ENCODE peak calls at places on chromosomes 4 and X, in six cellular contexts. One of them, this sample, is unnamed.

GRCh38 chr4:140296335-140296753 is 77.1 kb upstream of the SCOC start:
- DNase-seq in OCI-LY7: no peak
- DNase-seq in HCT116: peak; percentile 27
- DNase-seq in PC-3: peak; percentile 56
- DNase-seq in GM23248: peak; percentile 93
- DNase-seq in SK-N-SH: peak; percentile 31
- DNase-seq in this sample: no peak

GRCh38 chr4:138697771-138698170 is 317.8 kb upstream of the NOCT start:
- DNase-seq in OCI-LY7: no peak
- DNase-seq in HCT116: no peak
- DNase-seq in PC-3: no peak
- DNase-seq in GM23248: peak; percentile 36
- DNase-seq in SK-N-SH: no peak
- DNase-seq in this sample: no peak

GRCh38 chrX:147675819-147676218 is 235.9 kb upstream of the FMR1 start:
- DNase-seq in OCI-LY7: no peak
- DNase-seq in HCT116: no peak
- DNase-seq in PC-3: no peak
- DNase-seq in GM23248: no peak
- DNase-seq in SK-N-SH: no peak
- DNase-seq in this sample: peak; percentile 76

GRCh38 chr4:53920116-53920515 is 144.3 kb downstream of the CHIC2 start:
- DNase-seq in OCI-LY7: no peak
- DNase-seq in HCT116: no peak
- DNase-seq in PC-3: peak; percentile 47
- DNase-seq in GM23248: peak; percentile 48
- DNase-seq in SK-N-SH: no peak
- DNase-seq in this sample: peak; percentile 24

GRCh38 chr4:121950680-121951569 is 935 bp downstream of the TRPC3 start:
- DNase-seq in OCI-LY7: no peak
- DNase-seq in HCT116: no peak
- DNase-seq in PC-3: no peak
- DNase-seq in GM23248: peak; percentile 50
- DNase-seq in SK-N-SH: peak; percentile 44
- DNase-seq in this sample: peak; percentile 44

GRCh38 chrX:46257451-46257879 is 287.8 kb downstream of the ZNF674 start:
- DNase-seq in OCI-LY7: no peak
- DNase-seq in HCT116: no peak
- DNase-seq in PC-3: peak; percentile 69
- DNase-seq in GM23248: no peak
- DNase-seq in SK-N-SH: no peak
- DNase-seq in this sample: no peak

GRCh38 chr4:154491731-154492249 is at the start of gene DCHS2:
- DNase-seq in OCI-LY7: no peak
- DNase-seq in HCT116: no peak
- DNase-seq in PC-3: peak; percentile 5
- DNase-seq in GM23248: peak; percentile 13
- DNase-seq in SK-N-SH: peak; percentile 55
- DNase-seq in this sample: peak; percentile 80

GRCh38 chrX:149510386-149510785 is 5.3 kb upstream of the IDS start:
- DNase-seq in OCI-LY7: no peak
- DNase-seq in HCT116: no peak
- DNase-seq in PC-3: peak; percentile 54
- DNase-seq in GM23248: peak; percentile 61
- DNase-seq in SK-N-SH: no peak
- DNase-seq in this sample: peak; percentile 40

GRCh38 chrX:12843061-12843667 is 23.7 kb upstream of the TLR7 start:
- DNase-seq in OCI-LY7: no peak
- DNase-seq in HCT116: no peak
- DNase-seq in PC-3: no peak
- DNase-seq in GM23248: no peak
- DNase-seq in SK-N-SH: no peak
- DNase-seq in this sample: no peak

GRCh38 chrX:109740076-109740809 is 7.2 kb upstream of the ACSL4 start:
- DNase-seq in OCI-LY7: no peak
- DNase-seq in HCT116: no peak
- DNase-seq in PC-3: peak; percentile 60
- DNase-seq in GM23248: peak; percentile 38
- DNase-seq in SK-N-SH: no peak
- DNase-seq in this sample: no peak

GRCh38 chrX:136497556-136498048 is at the start of gene HTATSF1:
- DNase-seq in OCI-LY7: no peak
- DNase-seq in HCT116: no peak
- DNase-seq in PC-3: no peak
- DNase-seq in GM23248: no peak
- DNase-seq in SK-N-SH: no peak
- DNase-seq in this sample: peak; percentile 8

GRCh38 chr4:85039526-85039925 is 73.0 kb upstream of the WDFY3 start:
- DNase-seq in OCI-LY7: no peak
- DNase-seq in HCT116: peak; percentile 22
- DNase-seq in PC-3: peak; percentile 48
- DNase-seq in GM23248: peak; percentile 65
- DNase-seq in SK-N-SH: no peak
- DNase-seq in this sample: no peak

GRCh38 chrX:21375795-21376069 is 1.5 kb downstream of the CNKSR2 start:
- DNase-seq in OCI-LY7: no peak
- DNase-seq in HCT116: no peak
- DNase-seq in PC-3: no peak
- DNase-seq in GM23248: no peak
- DNase-seq in SK-N-SH: peak; percentile 36
- DNase-seq in this sample: peak; percentile 46
- H3K4me2 ChIP-seq in OCI-LY7: no peak overlapping the region
- H3K4me2 ChIP-seq in HCT116: no peak overlapping the region
- H3K4me2 ChIP-seq in PC-3: no peak overlapping the region
- H3K4me2 ChIP-seq in GM23248: no peak overlapping the region
- H3K4me2 ChIP-seq in SK-N-SH: no peak overlapping the region
- H3K4me2 ChIP-seq in this sample: peak overlapping the region; percentile 76

GRCh38 chr4:15711762-15712161 is 8.9 kb downstream of the BST1 start:
- DNase-seq in OCI-LY7: no peak
- DNase-seq in HCT116: no peak
- DNase-seq in PC-3: no peak
- DNase-seq in GM23248: no peak
- DNase-seq in SK-N-SH: no peak
- DNase-seq in this sample: no peak
- H3K9me2 ChIP-seq in OCI-LY7: no peaks in the 10 kb centered on the region
- H3K9me2 ChIP-seq in HCT116: no peaks in the 10 kb centered on the region
- H3K9me2 ChIP-seq in PC-3: no peaks in the 10 kb centered on the region
- H3K9me2 ChIP-seq in GM23248: no peaks in the 10 kb centered on the region
- H3K9me2 ChIP-seq in SK-N-SH: no peaks in the 10 kb centered on the region
- H3K9me2 ChIP-seq in this sample: no peaks in the 10 kb centered on the region

GRCh38 chrX:72181178-72182125 is at the start of gene PIN4:
- DNase-seq in OCI-LY7: peak; percentile 94
- DNase-seq in HCT116: peak; percentile 91
- DNase-seq in PC-3: peak; percentile 97
- DNase-seq in GM23248: peak; percentile 92
- DNase-seq in SK-N-SH: peak; percentile 94
- DNase-seq in this sample: peak; percentile 95

GRCh38 chrX:72180539-72180938 is 1.0 kb upstream of the PIN4 start:
- DNase-seq in OCI-LY7: peak; percentile 5
- DNase-seq in HCT116: no peak
- DNase-seq in PC-3: no peak
- DNase-seq in GM23248: no peak
- DNase-seq in SK-N-SH: peak; percentile 19
- DNase-seq in this sample: no peak

GRCh38 chrX:72182924-72183323 is 1.4 kb downstream of the PIN4 start:
- DNase-seq in OCI-LY7: no peak
- DNase-seq in HCT116: no peak
- DNase-seq in PC-3: no peak
- DNase-seq in GM23248: no peak
- DNase-seq in SK-N-SH: no peak
- DNase-seq in this sample: no peak
- H3K4me2 ChIP-seq in OCI-LY7: peak overlapping the region; percentile 75
- H3K4me2 ChIP-seq in HCT116: peak overlapping the region; percentile 64
- H3K4me2 ChIP-seq in PC-3: peak overlapping the region; percentile 90
- H3K4me2 ChIP-seq in GM23248: peak overlapping the region; percentile 65
- H3K4me2 ChIP-seq in SK-N-SH: peak overlapping the region; percentile 80
- H3K4me2 ChIP-seq in this sample: peak overlapping the region; percentile 77

DNA sequence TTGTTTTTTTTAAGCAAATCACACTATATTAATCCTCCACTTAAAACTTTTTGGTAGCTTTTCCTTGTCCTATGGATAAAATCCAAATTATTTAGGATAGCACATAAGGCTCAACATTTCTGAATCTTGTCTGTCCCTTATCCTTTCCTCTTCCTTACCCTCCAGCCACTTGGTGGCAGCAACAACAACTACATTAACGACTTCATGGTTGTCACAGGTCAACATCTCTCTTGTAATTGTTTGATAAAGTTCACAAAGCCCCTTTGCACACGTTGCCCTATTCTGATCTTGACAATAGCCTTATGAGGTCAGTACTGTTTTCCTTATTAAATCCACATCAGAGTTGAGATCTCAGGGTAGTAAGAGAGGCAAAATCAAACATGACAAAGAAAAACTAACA is 269.0 kb upstream of the PABPC4L start:
- DNase-seq in OCI-LY7: no peak
- DNase-seq in HCT116: no peak
- DNase-seq in PC-3: peak; percentile 34
- DNase-seq in GM23248: no peak
- DNase-seq in SK-N-SH: no peak
- DNase-seq in this sample: peak; percentile 59
- H3K9me2 ChIP-seq in OCI-LY7: no peaks in the 10 kb centered on the region
- H3K9me2 ChIP-seq in HCT116: no peaks in the 10 kb centered on the region
- H3K9me2 ChIP-seq in PC-3: no peaks in the 10 kb centered on the region
- H3K9me2 ChIP-seq in GM23248: no peaks in the 10 kb centered on the region
- H3K9me2 ChIP-seq in SK-N-SH: no peaks in the 10 kb centered on the region
- H3K9me2 ChIP-seq in this sample: no peaks in the 10 kb centered on the region

GRCh38 chr4:26082565-26082964 is 168.5 kb downstream of the SMIM20 start:
- DNase-seq in OCI-LY7: no peak
- DNase-seq in HCT116: no peak
- DNase-seq in PC-3: no peak
- DNase-seq in GM23248: no peak
- DNase-seq in SK-N-SH: no peak
- DNase-seq in this sample: no peak

GRCh38 chr4:26085581-26085980 is 171.6 kb downstream of the SMIM20 start:
- DNase-seq in OCI-LY7: no peak
- DNase-seq in HCT116: no peak
- DNase-seq in PC-3: peak; percentile 27
- DNase-seq in GM23248: no peak
- DNase-seq in SK-N-SH: no peak
- DNase-seq in this sample: no peak

GRCh38 chr4:26083987-26084386 is 170.0 kb downstream of the SMIM20 start:
- DNase-seq in OCI-LY7: no peak
- DNase-seq in HCT116: peak; percentile 65
- DNase-seq in PC-3: peak; percentile 94
- DNase-seq in GM23248: peak; percentile 91
- DNase-seq in SK-N-SH: no peak
- DNase-seq in this sample: no peak

GRCh38 chr4:26086621-26087068 is 172.6 kb downstream of the SMIM20 start:
- DNase-seq in OCI-LY7: no peak
- DNase-seq in HCT116: no peak
- DNase-seq in PC-3: no peak
- DNase-seq in GM23248: no peak
- DNase-seq in SK-N-SH: peak; percentile 59
- DNase-seq in this sample: no peak

GRCh38 chr4:26084414-26084813 is 170.4 kb downstream of the SMIM20 start:
- DNase-seq in OCI-LY7: no peak
- DNase-seq in HCT116: no peak
- DNase-seq in PC-3: no peak
- DNase-seq in GM23248: no peak
- DNase-seq in SK-N-SH: no peak
- DNase-seq in this sample: peak; percentile 17
- H3K4me2 ChIP-seq in OCI-LY7: no peak overlapping the region
- H3K4me2 ChIP-seq in HCT116: peak overlapping the region; percentile 19
- H3K4me2 ChIP-seq in PC-3: peak overlapping the region; percentile 31
- H3K4me2 ChIP-seq in GM23248: no peak overlapping the region
- H3K4me2 ChIP-seq in SK-N-SH: no peak overlapping the region
- H3K4me2 ChIP-seq in this sample: no peak overlapping the region

DNA sequence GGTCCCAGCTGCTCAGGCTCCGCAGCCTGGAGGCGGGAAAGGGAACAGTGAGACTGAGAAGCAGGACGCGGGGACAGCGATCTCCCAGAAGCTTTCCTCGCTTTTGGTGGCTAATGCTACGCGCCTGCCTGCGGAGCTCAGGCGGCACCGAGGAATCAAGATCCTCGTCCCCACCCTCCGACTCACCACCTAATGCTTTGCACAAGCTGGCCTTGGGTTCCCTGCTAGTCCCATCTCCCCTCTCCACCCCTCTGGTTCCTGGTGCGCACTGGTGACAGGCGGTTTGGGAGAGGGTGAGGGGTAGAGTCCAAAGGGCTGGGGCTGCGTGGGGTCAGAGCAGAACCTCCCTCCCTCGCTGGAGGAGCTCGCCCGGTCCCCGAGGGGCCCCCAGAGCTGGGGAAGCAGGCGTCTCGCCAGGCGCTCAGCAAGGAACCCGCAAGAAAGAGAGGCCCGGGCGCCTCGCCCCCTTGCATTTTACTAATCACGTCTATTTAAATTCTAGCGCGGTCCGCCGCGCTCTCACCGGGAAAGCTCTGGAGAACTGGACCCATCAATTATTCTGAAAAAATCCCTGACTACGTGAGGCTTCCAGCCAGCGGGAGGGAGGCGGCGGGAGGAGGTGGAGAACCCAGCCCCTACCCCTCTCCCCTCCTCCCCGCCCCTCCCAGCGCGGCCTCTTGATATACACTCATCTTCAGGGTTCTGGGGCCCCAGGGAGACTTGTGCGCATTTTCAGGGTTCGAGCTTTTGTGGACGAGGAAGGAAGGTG is 9.1 kb downstream of the POU4F2 start:
- DNase-seq in OCI-LY7: no peak
- DNase-seq in HCT116: no peak
- DNase-seq in PC-3: no peak
- DNase-seq in GM23248: peak; percentile 16
- DNase-seq in SK-N-SH: peak; percentile 37
- DNase-seq in this sample: peak; percentile 61
- H3K9me2 ChIP-seq in OCI-LY7: no peaks in the 10 kb centered on the region
- H3K9me2 ChIP-seq in HCT116: no peaks in the 10 kb centered on the region
- H3K9me2 ChIP-seq in PC-3: no peaks in the 10 kb centered on the region
- H3K9me2 ChIP-seq in GM23248: no peaks in the 10 kb centered on the region
- H3K9me2 ChIP-seq in SK-N-SH: no peaks in the 10 kb centered on the region
- H3K9me2 ChIP-seq in this sample: no peaks in the 10 kb centered on the region

GRCh38 chrX:115598556-115598955 is 37.6 kb downstream of the PLS3 start:
- DNase-seq in OCI-LY7: no peak
- DNase-seq in HCT116: no peak
- DNase-seq in PC-3: no peak
- DNase-seq in GM23248: peak; percentile 39
- DNase-seq in SK-N-SH: no peak
- DNase-seq in this sample: no peak

GRCh38 chrX:115591856-115592842 is 31.2 kb downstream of the PLS3 start:
- DNase-seq in OCI-LY7: no peak
- DNase-seq in HCT116: no peak
- DNase-seq in PC-3: peak; percentile 71
- DNase-seq in GM23248: no peak
- DNase-seq in SK-N-SH: no peak
- DNase-seq in this sample: no peak

GRCh38 chrX:115592997-115593734 is 32.2 kb downstream of the PLS3 start:
- DNase-seq in OCI-LY7: no peak
- DNase-seq in HCT116: no peak
- DNase-seq in PC-3: peak; percentile 63
- DNase-seq in GM23248: peak; percentile 13
- DNase-seq in SK-N-SH: no peak
- DNase-seq in this sample: peak; percentile 23

GRCh38 chrX:115591420-115591819 is 30.4 kb downstream of the PLS3 start:
- DNase-seq in OCI-LY7: no peak
- DNase-seq in HCT116: no peak
- DNase-seq in PC-3: no peak
- DNase-seq in GM23248: no peak
- DNase-seq in SK-N-SH: no peak
- DNase-seq in this sample: no peak

DNA sequence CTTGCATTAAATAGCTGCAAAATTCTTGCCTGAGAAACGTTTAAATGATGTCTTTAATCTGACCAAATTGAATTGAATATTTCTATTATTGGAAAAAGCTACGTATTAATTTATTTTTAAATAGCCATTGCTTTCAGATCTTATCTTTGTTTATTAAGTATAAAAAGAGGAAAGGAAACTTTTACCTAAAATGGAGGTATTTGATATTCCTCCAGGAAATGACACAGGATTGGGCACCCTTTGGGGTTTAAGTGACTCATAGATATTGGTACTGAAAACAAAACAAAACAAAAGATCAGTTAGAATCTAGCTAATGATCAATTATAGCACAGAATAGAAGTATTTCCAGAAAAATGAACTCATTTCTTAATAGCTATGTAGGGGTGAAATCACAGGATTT is 34.1 kb downstream of the PLS3 start:
- DNase-seq in OCI-LY7: no peak
- DNase-seq in HCT116: no peak
- DNase-seq in PC-3: no peak
- DNase-seq in GM23248: no peak
- DNase-seq in SK-N-SH: no peak
- DNase-seq in this sample: no peak
- H3K4me2 ChIP-seq in OCI-LY7: no peak overlapping the region
- H3K4me2 ChIP-seq in HCT116: no peak overlapping the region
- H3K4me2 ChIP-seq in PC-3: peak overlapping the region; percentile 80
- H3K4me2 ChIP-seq in GM23248: peak overlapping the region; percentile 42
- H3K4me2 ChIP-seq in SK-N-SH: peak overlapping the region; percentile 31
- H3K4me2 ChIP-seq in this sample: peak overlapping the region; percentile 0

This sample was measured in GM23338.